ENCODE peak calls at places on chromosomes 6 and 20, in four cellular contexts. P is activated CD8-positive, alpha-beta T cell treated with anti-CD3 and anti-CD28 coated beads, Interleukin-2, amount 10 ng/mL, durations not matched to agents 7 days and 5 days; J is T-helper 9 cell; O is neuronal stem cell. W is an unnamed sample.

GRCh38 chr6:131761061-131761761 is 46.6 kb upstream of the ENPP1 start:
- DNase-seq in P (no peak), O (no peak), J (no peak), W (no peak)

GRCh38 chr20:23115823-23116222 is 29.7 kb upstream of the CD93 start:
- DNase-seq in O (no peak), P (no peak), J (no peak), W (no peak)

GRCh38 chr6:63816979-63817436 is 181.4 kb downstream of the PHF3 start:
- DNase-seq in P (no peak), O (no peak), J (no peak), W (no peak)

GRCh38 chr6:161117329-161117707 is 125.7 kb downstream of the MAP3K4 start:
- DNase-seq in J (no peak), P (no peak), O (no peak), W (no peak)

GRCh38 chr20:12575352-12576095 is 433.2 kb upstream of the SPTLC3 start:
- DNase-seq in J (no peak), P (no peak), O (no peak), W (no peak)

GRCh38 chr6:15297895-15298590 is 52.2 kb downstream of the JARID2 start:
- DNase-seq in P (no peak), O (no peak), J (no peak), W (no peak)

GRCh38 chr6:167839755-167840154 is 13.0 kb downstream of the AFDN start:
- DNase-seq in P (no peak), J (no peak), O (no peak), W (no peak)

GRCh38 chr6:73262701-73263569 is at the start of gene KHDC1:
- DNase-seq in O (peak), P (peak), J (peak), W (peak)

GRCh38 chr6:109349419-109349987 is 32.8 kb downstream of the CD164 start:
- DNase-seq in O (no peak), P (no peak), J (no peak), W (no peak)

GRCh38 chr6:154292855-154293519 is 63.6 kb downstream of the IPCEF1 start:
- DNase-seq in J (no peak), P (no peak), O (no peak), W (no peak)

GRCh38 chr6:170523256-170524187 is 29.6 kb downstream of the PSMB1 start:
- DNase-seq in P (peak), O (no peak), J (no peak), W (no peak)

GRCh38 chr20:49889943-49890650 is 25.2 kb downstream of the SPATA2 start:
- DNase-seq in J (no peak), P (no peak), O (no peak), W (no peak)

GRCh38 chr6:333379-334002 is 41.2 kb downstream of the DUSP22 start:
- DNase-seq in O (no peak), P (no peak), J (no peak), W (no peak)

GRCh38 chr20:3679749-3680700 is 1.8 kb downstream of the ADAM33 start:
- DNase-seq in J (no peak), O (no peak), P (no peak), W (no peak)

GRCh38 chr6:85111481-85112001 is 338.3 kb upstream of the NT5E start:
- DNase-seq in P (no peak), J (no peak), O (peak), W (no peak)

GRCh38 chr20:3171391-3172125 is 1.8 kb downstream of the LZTS3 start:
- DNase-seq in P (no peak), J (no peak), O (no peak), W (no peak)

GRCh38 chr20:49768204-49769124 is 44.2 kb upstream of the SLC9A8 start:
- DNase-seq in J (no peak), O (no peak), P (peak), W (no peak)

GRCh38 chr6:161198176-161198575 is 75.7 kb downstream of the AGPAT4 start:
- DNase-seq in J (no peak), O (no peak), P (no peak), W (no peak)

GRCh38 chr6:13406781-13407180 is 78.4 kb upstream of the TBC1D7 start:
- DNase-seq in P (no peak), J (no peak), O (no peak), W (no peak)

GRCh38 chr6:152348116-152348515 is 289.0 kb downstream of the SYNE1 start:
- DNase-seq in J (no peak), O (no peak), P (no peak), W (no peak)

GRCh38 chr20:48586728-48587127 is 241.1 kb downstream of the PREX1 start:
- DNase-seq in P (no peak), J (no peak), O (no peak), W (no peak)

GRCh38 chr20:46051556-46052323 is 22.7 kb downstream of the SLC12A5 start:
- DNase-seq in O (no peak), P (no peak), J (no peak), W (no peak)

GRCh38 chr20:11544029-11544678 is 373.5 kb upstream of the BTBD3 start:
- DNase-seq in J (no peak), P (peak), O (peak), W (peak)

GRCh38 chr20:25277051-25277801 is 29.3 kb downstream of the PYGB start:
- DNase-seq in J (no peak), O (no peak), P (no peak), W (no peak)

GRCh38 chr6:96621983-96622382 is 59.1 kb downstream of the FHL5 start:
- DNase-seq in O (no peak), P (no peak), J (no peak), W (no peak)

GRCh38 chr6:169669147-169669546 is 32.7 kb downstream of the WDR27 start:
- DNase-seq in J (no peak), P (no peak), O (no peak), W (no peak)

GRCh38 chr6:54614499-54615195 is 231.9 kb upstream of the FAM83B start:
- DNase-seq in P (no peak), J (no peak), O (no peak), W (no peak)

GRCh38 chr20:5696011-5696559 is 54.1 kb upstream of the SHLD1 start:
- DNase-seq in J (no peak), P (no peak), O (no peak), W (no peak)

GRCh38 chr6:30722280-30723112 is 2.3 kb downstream of the TUBB start:
- DNase-seq in P (peak), O (peak), J (peak), W (peak)

GRCh38 chr6:134920422-134920821 is 29.5 kb downstream of the ALDH8A1 start:
- DNase-seq in O (no peak), J (no peak), P (no peak), W (no peak)

GRCh38 chr6:111872521-111873177 is 603 bp downstream of the FYN start:
- DNase-seq in O (peak), J (peak), P (peak), W (peak)

GRCh38 chr6:119829006-119829405 is 479.4 kb upstream of the MAN1A1 start:
- DNase-seq in O (no peak), P (no peak), J (no peak), W (no peak)

GRCh38 chr20:53579581-53580375 is 13.9 kb downstream of the ZNF217 start:
- DNase-seq in O (no peak), P (peak), J (no peak), W (no peak)

GRCh38 chr6:97885230-97885772 is 602.3 kb upstream of the MMS22L start:
- DNase-seq in J (no peak), P (no peak), O (no peak), W (no peak)

GRCh38 chr20:32538526-32538918 is 46.6 kb downstream of the NOL4L start:
- DNase-seq in J (peak), P (peak), O (no peak), W (no peak)

GRCh38 chr6:146788115-146788514 is 189.3 kb downstream of the ADGB start:
- DNase-seq in O (no peak), J (no peak), P (no peak), W (no peak)

GRCh38 chr20:36613974-36614373 is 8.4 kb downstream of the RAB5IF start:
- DNase-seq in P (no peak), O (no peak), J (no peak), W (no peak)

GRCh38 chr20:63829943-63830820 is 882 bp downstream of the ZBTB46 start:
- DNase-seq in P (no peak), O (no peak), J (no peak), W (no peak)

GRCh38 chr20:8854566-8854965 is 214.3 kb upstream of the PLCB4 start:
- DNase-seq in P (no peak), O (no peak), J (no peak), W (no peak)

W was measured in progenitor cell of endocrine pancreas.